ENCODE peak calls at places on chromosomes 4 and X, in six cellular contexts. One of them, this sample, is unnamed.

GRCh38 chr4:24979554-24979953 is 51.2 kb downstream of the LGI2 start:
- DNase-seq in colonic mucosa: peak
- DNase-seq in fibroblast of lung: no peak
- DNase-seq in aorta: no peak
- DNase-seq in Peyer's patch: no peak
- DNase-seq in right cardiac atrium: peak
- DNase-seq in this sample: no peak

GRCh38 chr4:48963042-48963679 is 22.9 kb upstream of the CWH43 start:
- DNase-seq in Peyer's patch: peak
- DNase-seq in fibroblast of lung: peak
- DNase-seq in right cardiac atrium: peak
- DNase-seq in colonic mucosa: peak
- DNase-seq in aorta: peak
- DNase-seq in this sample: peak

GRCh38 chrX:51837926-51838325 is 55.5 kb upstream of the MAGED1 start:
- DNase-seq in colonic mucosa: peak
- DNase-seq in Peyer's patch: peak
- DNase-seq in right cardiac atrium: peak
- DNase-seq in aorta: no peak
- DNase-seq in fibroblast of lung: peak
- DNase-seq in this sample: no peak

GRCh38 chrX:66635360-66635759 is 3.5 kb downstream of the EDA2R start:
- DNase-seq in aorta: no peak
- DNase-seq in Peyer's patch: no peak
- DNase-seq in right cardiac atrium: no peak
- DNase-seq in fibroblast of lung: peak
- DNase-seq in colonic mucosa: no peak
- DNase-seq in this sample: peak

GRCh38 chrX:153499876-153500275 is 5.1 kb downstream of the BGN start:
- DNase-seq in right cardiac atrium: peak
- DNase-seq in Peyer's patch: no peak
- DNase-seq in fibroblast of lung: no peak
- DNase-seq in colonic mucosa: no peak
- DNase-seq in aorta: no peak
- DNase-seq in this sample: no peak

GRCh38 chr4:120926358-120927025 is 4.0 kb upstream of the PRDM5 start:
- DNase-seq in aorta: no peak
- DNase-seq in Peyer's patch: no peak
- DNase-seq in colonic mucosa: no peak
- DNase-seq in fibroblast of lung: no peak
- DNase-seq in right cardiac atrium: no peak
- DNase-seq in this sample: no peak

GRCh38 chrX:153900806-153901752 is 3.4 kb upstream of the AVPR2 start:
- DNase-seq in aorta: peak
- DNase-seq in right cardiac atrium: no peak
- DNase-seq in fibroblast of lung: peak
- DNase-seq in Peyer's patch: no peak
- DNase-seq in colonic mucosa: peak
- DNase-seq in this sample: peak

GRCh38 chr4:47862297-47862696 is 24.4 kb upstream of the CORIN start:
- DNase-seq in fibroblast of lung: peak
- DNase-seq in right cardiac atrium: no peak
- DNase-seq in Peyer's patch: no peak
- DNase-seq in aorta: no peak
- DNase-seq in colonic mucosa: no peak
- DNase-seq in this sample: peak

GRCh38 chr4:145557720-145558119 is 61.5 kb upstream of the MMAA start:
- DNase-seq in aorta: no peak
- DNase-seq in right cardiac atrium: peak
- DNase-seq in colonic mucosa: peak
- DNase-seq in Peyer's patch: peak
- DNase-seq in fibroblast of lung: peak
- DNase-seq in this sample: peak

GRCh38 chr4:180794352-180794751 is 1448.8 kb upstream of the TENM3 start:
- DNase-seq in fibroblast of lung: no peak
- DNase-seq in Peyer's patch: no peak
- DNase-seq in aorta: no peak
- DNase-seq in colonic mucosa: no peak
- DNase-seq in right cardiac atrium: no peak
- DNase-seq in this sample: no peak

GRCh38 chr4:179128299-179128698 is 1686.1 kb upstream of the AGA start:
- DNase-seq in Peyer's patch: no peak
- DNase-seq in colonic mucosa: no peak
- DNase-seq in fibroblast of lung: no peak
- DNase-seq in aorta: no peak
- DNase-seq in right cardiac atrium: no peak
- DNase-seq in this sample: no peak

GRCh38 chrX:102697506-102697905 is 14.7 kb upstream of the GPRASP2 start:
- DNase-seq in Peyer's patch: no peak
- DNase-seq in right cardiac atrium: no peak
- DNase-seq in aorta: no peak
- DNase-seq in colonic mucosa: no peak
- DNase-seq in fibroblast of lung: peak
- DNase-seq in this sample: no peak

GRCh38 chr4:123398803-123399637 is 2.4 kb downstream of the SPRY1 start:
- DNase-seq in right cardiac atrium: peak
- DNase-seq in aorta: peak
- DNase-seq in Peyer's patch: peak
- DNase-seq in fibroblast of lung: peak
- DNase-seq in colonic mucosa: peak
- DNase-seq in this sample: no peak

GRCh38 chr4:103008875-103009729 is 10.4 kb downstream of the SLC9B1 start:
- DNase-seq in colonic mucosa: peak
- DNase-seq in aorta: no peak
- DNase-seq in Peyer's patch: no peak
- DNase-seq in right cardiac atrium: no peak
- DNase-seq in fibroblast of lung: peak
- DNase-seq in this sample: peak

GRCh38 chr4:39568805-39569204 is 41.6 kb upstream of the UGDH start:
- DNase-seq in fibroblast of lung: no peak
- DNase-seq in colonic mucosa: no peak
- DNase-seq in right cardiac atrium: no peak
- DNase-seq in aorta: no peak
- DNase-seq in Peyer's patch: no peak
- DNase-seq in this sample: no peak

GRCh38 chr4:77190053-77190452 is 33.0 kb downstream of the CCNG2 start:
- DNase-seq in Peyer's patch: no peak
- DNase-seq in aorta: no peak
- DNase-seq in fibroblast of lung: no peak
- DNase-seq in right cardiac atrium: no peak
- DNase-seq in colonic mucosa: no peak
- DNase-seq in this sample: no peak

GRCh38 chrX:39582091-39582490 is 515.7 kb downstream of the BCOR start:
- DNase-seq in fibroblast of lung: peak
- DNase-seq in colonic mucosa: no peak
- DNase-seq in Peyer's patch: no peak
- DNase-seq in aorta: no peak
- DNase-seq in right cardiac atrium: no peak
- DNase-seq in this sample: no peak

GRCh38 chrX:39759526-39760224 is 338.1 kb downstream of the BCOR start:
- DNase-seq in colonic mucosa: no peak
- DNase-seq in aorta: peak
- DNase-seq in Peyer's patch: no peak
- DNase-seq in right cardiac atrium: peak
- DNase-seq in fibroblast of lung: peak
- DNase-seq in this sample: no peak

GRCh38 chrX:124736553-124737240 is 390.3 kb downstream of the SH2D1A start:
- DNase-seq in aorta: no peak
- DNase-seq in right cardiac atrium: peak
- DNase-seq in Peyer's patch: no peak
- DNase-seq in fibroblast of lung: no peak
- DNase-seq in colonic mucosa: no peak
- DNase-seq in this sample: no peak

GRCh38 chrX:15127010-15127409 is 142.9 kb downstream of the ASB9 start:
- DNase-seq in aorta: no peak
- DNase-seq in colonic mucosa: no peak
- DNase-seq in fibroblast of lung: no peak
- DNase-seq in right cardiac atrium: no peak
- DNase-seq in Peyer's patch: no peak
- DNase-seq in this sample: no peak

GRCh38 chrX:107628662-107629532 is 587 bp downstream of the PRPS1 start:
- DNase-seq in Peyer's patch: peak
- DNase-seq in right cardiac atrium: peak
- DNase-seq in aorta: no peak
- DNase-seq in fibroblast of lung: peak
- DNase-seq in colonic mucosa: peak
- DNase-seq in this sample: no peak

GRCh38 chr4:135408109-135408508 is 1206.5 kb upstream of the PABPC4L start:
- DNase-seq in right cardiac atrium: peak
- DNase-seq in Peyer's patch: no peak
- DNase-seq in aorta: no peak
- DNase-seq in colonic mucosa: no peak
- DNase-seq in fibroblast of lung: no peak
- DNase-seq in this sample: no peak

GRCh38 chr4:25223770-25224375 is 10.0 kb upstream of the PI4K2B start:
- DNase-seq in aorta: no peak
- DNase-seq in Peyer's patch: no peak
- DNase-seq in colonic mucosa: no peak
- DNase-seq in fibroblast of lung: peak
- DNase-seq in right cardiac atrium: no peak
- DNase-seq in this sample: no peak

GRCh38 chr4:111849726-111850284 is 295.4 kb upstream of the FAM241A start:
- DNase-seq in colonic mucosa: no peak
- DNase-seq in aorta: no peak
- DNase-seq in Peyer's patch: no peak
- DNase-seq in fibroblast of lung: no peak
- DNase-seq in right cardiac atrium: no peak
- DNase-seq in this sample: no peak

GRCh38 chr4:154491341-154491679 is 289 bp downstream of the DCHS2 start:
- DNase-seq in colonic mucosa: no peak
- DNase-seq in right cardiac atrium: no peak
- DNase-seq in fibroblast of lung: peak
- DNase-seq in Peyer's patch: no peak
- DNase-seq in aorta: no peak
- DNase-seq in this sample: no peak

GRCh38 chr4:150501983-150502382 is 80.0 kb upstream of the MAB21L2 start:
- DNase-seq in aorta: no peak
- DNase-seq in Peyer's patch: no peak
- DNase-seq in colonic mucosa: no peak
- DNase-seq in fibroblast of lung: peak
- DNase-seq in right cardiac atrium: no peak
- DNase-seq in this sample: no peak

GRCh38 chr4:150495550-150495949 is 86.4 kb upstream of the MAB21L2 start:
- DNase-seq in colonic mucosa: no peak
- DNase-seq in aorta: no peak
- DNase-seq in right cardiac atrium: no peak
- DNase-seq in Peyer's patch: no peak
- DNase-seq in fibroblast of lung: no peak
- DNase-seq in this sample: no peak

GRCh38 chr4:150501019-150501727 is 80.8 kb upstream of the MAB21L2 start:
- DNase-seq in right cardiac atrium: no peak
- DNase-seq in aorta: no peak
- DNase-seq in fibroblast of lung: peak
- DNase-seq in Peyer's patch: no peak
- DNase-seq in colonic mucosa: no peak
- DNase-seq in this sample: peak
- H3K4me3 ChIP-seq in right cardiac atrium: no peak
- H3K4me3 ChIP-seq in aorta: no peak
- H3K4me3 ChIP-seq in fibroblast of lung: no peak
- H3K4me3 ChIP-seq in Peyer's patch: no peak
- H3K4me3 ChIP-seq in colonic mucosa: no peak
- H3K4me3 ChIP-seq in this sample: no peak

DNA sequence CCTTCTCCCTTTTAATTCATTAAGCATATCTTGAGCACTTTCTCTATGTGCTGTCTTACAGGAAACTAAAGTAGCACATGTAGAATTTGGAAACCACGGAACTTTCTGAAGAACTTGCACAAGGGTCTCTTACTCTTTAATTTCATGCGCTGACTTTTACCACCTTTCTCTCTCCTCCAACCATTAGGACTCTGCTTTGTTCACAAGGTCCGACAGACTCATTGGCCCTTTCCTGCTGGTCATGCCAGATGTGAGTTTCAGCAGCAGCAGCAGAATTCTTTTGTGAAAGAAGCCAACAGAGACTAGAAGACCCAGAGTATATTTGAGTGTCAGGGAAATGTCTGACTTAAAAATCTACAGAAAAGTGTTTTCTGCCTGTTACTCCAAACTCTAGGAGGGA is 207.1 kb downstream of the GUCY2F start:
- DNase-seq in fibroblast of lung: no peak
- DNase-seq in aorta: no peak
- DNase-seq in right cardiac atrium: no peak
- DNase-seq in Peyer's patch: no peak
- DNase-seq in colonic mucosa: no peak
- DNase-seq in this sample: no peak
- H3K4me3 ChIP-seq in fibroblast of lung: no peak
- H3K4me3 ChIP-seq in aorta: no peak
- H3K4me3 ChIP-seq in right cardiac atrium: no peak
- H3K4me3 ChIP-seq in Peyer's patch: no peak
- H3K4me3 ChIP-seq in colonic mucosa: no peak
- H3K4me3 ChIP-seq in this sample: no peak

GRCh38 chr4:13548059-13548983 is 4.0 kb upstream of the NKX3-2 start:
- DNase-seq in aorta: no peak
- DNase-seq in right cardiac atrium: no peak
- DNase-seq in colonic mucosa: no peak
- DNase-seq in fibroblast of lung: no peak
- DNase-seq in Peyer's patch: no peak
- DNase-seq in this sample: no peak
- H3K4me3 ChIP-seq in aorta: no peak
- H3K4me3 ChIP-seq in right cardiac atrium: peak
- H3K4me3 ChIP-seq in colonic mucosa: peak
- H3K4me3 ChIP-seq in fibroblast of lung: peak
- H3K4me3 ChIP-seq in Peyer's patch: peak
- H3K4me3 ChIP-seq in this sample: peak

GRCh38 chrX:72713130-72713529 is 976 bp downstream of the PHKA1 start:
- DNase-seq in fibroblast of lung: no peak
- DNase-seq in Peyer's patch: no peak
- DNase-seq in right cardiac atrium: no peak
- DNase-seq in aorta: no peak
- DNase-seq in colonic mucosa: no peak
- DNase-seq in this sample: no peak
- H3K4me3 ChIP-seq in fibroblast of lung: peak
- H3K4me3 ChIP-seq in Peyer's patch: no peak
- H3K4me3 ChIP-seq in right cardiac atrium: peak
- H3K4me3 ChIP-seq in aorta: peak
- H3K4me3 ChIP-seq in colonic mucosa: peak
- H3K4me3 ChIP-seq in this sample: peak

GRCh38 chrX:135985123-135985973 is at the start of gene SLC9A6:
- DNase-seq in Peyer's patch: peak
- DNase-seq in aorta: peak
- DNase-seq in fibroblast of lung: peak
- DNase-seq in right cardiac atrium: peak
- DNase-seq in colonic mucosa: peak
- DNase-seq in this sample: no peak

GRCh38 chrX:135985974-135986312 is 708 bp downstream of the SLC9A6 start:
- DNase-seq in Peyer's patch: no peak
- DNase-seq in right cardiac atrium: no peak
- DNase-seq in fibroblast of lung: no peak
- DNase-seq in colonic mucosa: no peak
- DNase-seq in aorta: no peak
- DNase-seq in this sample: no peak

GRCh38 chrX:135981662-135982061 is 3.6 kb upstream of the SLC9A6 start:
- DNase-seq in right cardiac atrium: no peak
- DNase-seq in aorta: no peak
- DNase-seq in fibroblast of lung: no peak
- DNase-seq in Peyer's patch: no peak
- DNase-seq in colonic mucosa: no peak
- DNase-seq in this sample: no peak

GRCh38 chrX:135982860-135983259 is 2.4 kb upstream of the SLC9A6 start:
- DNase-seq in Peyer's patch: no peak
- DNase-seq in right cardiac atrium: no peak
- DNase-seq in aorta: no peak
- DNase-seq in colonic mucosa: no peak
- DNase-seq in fibroblast of lung: no peak
- DNase-seq in this sample: no peak

GRCh38 chrX:135984220-135984619 is 1.0 kb upstream of the SLC9A6 start:
- DNase-seq in right cardiac atrium: no peak
- DNase-seq in Peyer's patch: no peak
- DNase-seq in fibroblast of lung: no peak
- DNase-seq in colonic mucosa: no peak
- DNase-seq in aorta: no peak
- DNase-seq in this sample: no peak
- H3K4me3 ChIP-seq in right cardiac atrium: peak
- H3K4me3 ChIP-seq in Peyer's patch: no peak
- H3K4me3 ChIP-seq in fibroblast of lung: peak
- H3K4me3 ChIP-seq in colonic mucosa: no peak
- H3K4me3 ChIP-seq in aorta: no peak
- H3K4me3 ChIP-seq in this sample: no peak